ENCODE peak calls at places on chromosomes 2 and 18, in ten cellular contexts. K is pancreas, Q is cardiac muscle cell, W is IMR-90, C is kidney, N is adrenal gland, F is endothelial cell of umbilical vein, A is AG04450, P is spleen, U is HCT116. J is an unnamed sample.

GRCh38 chr2:240226672-240227537 is 86.4 kb upstream of the OTOS start:
- DNase-seq in K (peak; percentile 49), Q (no peak), W (no peak), C (peak; percentile 61), N (no peak), F (no peak), A (no peak), P (peak; percentile 51), U (no peak), J (no peak)

GRCh38 chr18:22703883-22704626 is 229.1 kb upstream of the RBBP8 start:
- DNase-seq in K (no peak), Q (peak; percentile 76), W (peak; percentile 40), C (no peak), N (peak; percentile 47), F (peak; percentile 71), A (no peak), P (no peak), U (peak; percentile 52), J (no peak)

GRCh38 chr2:235031686-235032373 is 80.0 kb downstream of the SH3BP4 start:
- DNase-seq in K (peak; percentile 51), Q (no peak), W (no peak), C (no peak), N (no peak), F (no peak), A (no peak), P (no peak), U (no peak), J (peak; percentile 17)

GRCh38 chr2:150417278-150417677 is 70.2 kb downstream of the RND3 start:
- DNase-seq in K (no peak), Q (no peak), W (no peak), C (no peak), N (no peak), F (no peak), A (no peak), P (no peak), U (no peak), J (no peak)

GRCh38 chr2:98730053-98730850 is 680 bp downstream of the MGAT4A start:
- DNase-seq in K (peak; percentile 85), Q (no peak), W (no peak), C (peak; percentile 85), N (peak; percentile 59), F (peak; percentile 67), A (no peak), P (peak; percentile 91), U (no peak), J (peak; percentile 74)

GRCh38 chr2:223908304-223909047 is 36.7 kb downstream of the WDFY1 start:
- DNase-seq in K (no peak), Q (no peak), W (no peak), C (no peak), N (no peak), F (no peak), A (no peak), P (no peak), U (no peak), J (no peak)

GRCh38 chr2:237306083-237306786 is 107.7 kb downstream of the COL6A3 start:
- DNase-seq in K (no peak), Q (no peak), W (peak; percentile 91), C (no peak), N (no peak), F (no peak), A (no peak), P (no peak), U (no peak), J (no peak)

GRCh38 chr2:68475110-68475509 is 7.7 kb downstream of the APLF start:
- DNase-seq in K (no peak), Q (no peak), W (no peak), C (no peak), N (no peak), F (no peak), A (no peak), P (no peak), U (no peak), J (no peak)

GRCh38 chr2:217650716-217651360 is 352.0 kb downstream of the TNS1 start:
- DNase-seq in K (no peak), Q (peak; percentile 75), W (peak; percentile 66), C (no peak), N (peak; percentile 61), F (peak; percentile 51), A (peak; percentile 21), P (no peak), U (peak; percentile 60), J (peak; percentile 37)

GRCh38 chr2:69221960-69222751 is 164.9 kb downstream of the GFPT1 start:
- DNase-seq in K (no peak), Q (peak; percentile 62), W (peak; percentile 82), C (no peak), N (no peak), F (no peak), A (no peak), P (no peak), U (no peak), J (no peak)

GRCh38 chr2:81645750-81646301 is 1341.3 kb upstream of the LRRTM1 start:
- DNase-seq in K (no peak), Q (no peak), W (no peak), C (no peak), N (no peak), F (no peak), A (no peak), P (no peak), U (no peak), J (no peak)

GRCh38 chr18:62445386-62445917 is 77.4 kb upstream of the ZCCHC2 start:
- DNase-seq in K (no peak), Q (no peak), W (no peak), C (no peak), N (no peak), F (no peak), A (no peak), P (no peak), U (no peak), J (no peak)

GRCh38 chr2:236105955-236106607 is 62.1 kb downstream of the GBX2 start:
- DNase-seq in K (no peak), Q (no peak), W (no peak), C (peak; percentile 68), N (no peak), F (peak; percentile 28), A (no peak), P (peak; percentile 64), U (no peak), J (no peak)

GRCh38 chr2:202765435-202765834 is 106.1 kb downstream of the ICA1L start:
- DNase-seq in K (no peak), Q (no peak), W (no peak), C (no peak), N (no peak), F (no peak), A (no peak), P (no peak), U (no peak), J (no peak)

GRCh38 chr2:212367431-212367830 is 171.2 kb downstream of the ERBB4 start:
- DNase-seq in K (no peak), Q (no peak), W (no peak), C (no peak), N (no peak), F (no peak), A (no peak), P (no peak), U (no peak), J (no peak)

DNA sequence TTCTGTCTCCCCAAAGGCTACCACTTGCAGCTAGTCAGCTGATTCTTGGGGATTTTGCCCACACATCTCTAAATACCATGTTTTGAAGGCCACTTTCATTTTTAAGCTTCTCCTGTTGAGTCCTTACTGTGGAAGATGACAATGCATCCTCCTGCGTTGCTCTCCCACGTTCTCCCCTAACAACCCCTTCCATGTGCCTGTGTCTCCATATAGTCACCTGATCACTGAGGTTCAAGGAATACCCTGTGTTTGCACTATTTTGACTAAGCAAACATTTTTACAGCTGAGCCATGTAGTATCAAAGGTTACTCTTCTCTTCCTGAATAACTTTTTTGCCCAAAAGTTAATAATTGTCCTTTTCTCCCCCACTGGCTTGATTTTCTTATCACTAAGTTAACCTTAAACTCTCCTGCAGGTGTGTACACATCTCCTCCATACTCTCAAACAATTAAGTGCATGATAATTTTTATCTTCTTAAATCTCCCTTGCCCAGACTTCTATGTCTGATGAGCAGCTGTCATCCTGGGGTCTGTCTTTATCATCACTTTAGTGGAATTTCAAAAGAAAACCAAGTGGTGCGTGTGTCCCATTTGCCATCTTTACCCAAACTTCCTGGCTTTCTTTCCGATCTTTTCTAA is 85.3 kb upstream of the SPATS2L start:
- DNase-seq in K (no peak), Q (no peak), W (no peak), C (no peak), N (no peak), F (no peak), A (no peak), P (no peak), U (no peak), J (no peak)
- H3K4me3 ChIP-seq in K (no peak overlapping the region), Q (no peak overlapping the region), W (no peak overlapping the region), C (no peak overlapping the region), N (no peak overlapping the region), F (no peak overlapping the region), A (no peak overlapping the region), P (no peak overlapping the region), U (no peak overlapping the region), J (no peak overlapping the region)

GRCh38 chr2:46913471-46914381 is 1.9 kb downstream of the MCFD2 start:
- DNase-seq in K (peak; percentile 80), Q (peak; percentile 58), W (peak; percentile 78), C (no peak), N (peak; percentile 75), F (peak; percentile 59), A (no peak), P (no peak), U (peak; percentile 27), J (no peak)
- TF ChIP-seq CTCF in K (no peak), Q (no peak), W (no peak), C (no peak), N (no peak), F (no peak), A (no peak), P (no peak), U (peak; percentile 49), J (no peak)

GRCh38 chr2:103512442-103512841 is 750.6 kb downstream of the TMEM182 start:
- DNase-seq in K (no peak), Q (no peak), W (no peak), C (no peak), N (no peak), F (no peak), A (no peak), P (no peak), U (no peak), J (no peak)

GRCh38 chr2:103506812-103507211 is 745.0 kb downstream of the TMEM182 start:
- DNase-seq in K (no peak), Q (no peak), W (no peak), C (no peak), N (no peak), F (no peak), A (no peak), P (no peak), U (no peak), J (no peak)
- H3K9me3 ChIP-seq in K (no peaks in the 10 kb centered on the region), Q (no peaks in the 10 kb centered on the region), W (peaks cover 5% of the 10 kb centered on the region), C (no peaks in the 10 kb centered on the region), N (no peaks in the 10 kb centered on the region), F (no peaks in the 10 kb centered on the region), A (no peaks in the 10 kb centered on the region), P (no peaks in the 10 kb centered on the region), U (peaks cover 5% of the 10 kb centered on the region), J (no peaks in the 10 kb centered on the region)

GRCh38 chr18:70490008-70490933 is 201.4 kb downstream of the SOCS6 start:
- DNase-seq in K (no peak), Q (peak; percentile 74), W (peak; percentile 57), C (no peak), N (peak; percentile 48), F (peak; percentile 57), A (no peak), P (no peak), U (peak; percentile 48), J (no peak)
- H3K4me3 ChIP-seq in K (no peak overlapping the region), Q (no peak overlapping the region), W (peak overlapping the region; percentile 55), C (peak overlapping the region; percentile 5), N (no peak overlapping the region), F (no peak overlapping the region), A (peak overlapping the region; percentile 44), P (no peak overlapping the region), U (no peak overlapping the region), J (no peak overlapping the region)